ENCODE peak calls at places on chromosomes 6 and 20, in seven cellular contexts. W is HCT116, L is hepatocyte, Z is MM.1S, O is GM23248, X is PC-3, U is SK-N-SH. S is an unnamed sample. For H3K9me3 and H3K9me2, the result is how much of the 10 kb centered on the place peaks cover.

GRCh38 chr20:58869662-58870227 is 17.2 kb downstream of the GNAS start:
- DNase-seq in U (no peak), L (no peak), O (no peak), Z (no peak), W (no peak), X (no peak), S (no peak)

GRCh38 chr6:42714098-42714761 is 8.2 kb downstream of the PRPH2 start:
- DNase-seq in U (no peak), X (peak), L (no peak), Z (no peak), O (peak), W (no peak), S (no peak)

GRCh38 chr6:107534762-107535161 is 44.8 kb downstream of the SOBP start:
- DNase-seq in U (no peak), Z (no peak), X (no peak), O (peak), W (no peak), L (no peak), S (no peak)

GRCh38 chr6:31270788-31271640 is 878 bp downstream of the HLA-C start:
- DNase-seq in X (peak), W (no peak), L (peak), Z (peak), O (peak), U (peak), S (peak)

GRCh38 chr6:110826236-110827129 is 11.2 kb upstream of the CDK19 start:
- DNase-seq in Z (no peak), X (peak), L (peak), O (peak), U (no peak), W (no peak), S (no peak)

GRCh38 chr6:130697661-130698535 is 129.3 kb upstream of the SMLR1 start:
- DNase-seq in W (peak), U (peak), X (peak), O (peak), Z (peak), L (peak), S (peak)

GRCh38 chr6:110554966-110555460 is 78.6 kb upstream of the SLC22A16 start:
- DNase-seq in Z (no peak), O (no peak), U (no peak), W (no peak), X (peak), L (no peak), S (no peak)

GRCh38 chr6:170243791-170244291 is 47.0 kb downstream of the DLL1 start:
- DNase-seq in Z (no peak), O (peak), L (no peak), X (no peak), U (peak), W (no peak), S (no peak)

GRCh38 chr6:98944168-98944567 is 3.6 kb downstream of the FBXL4 start:
- DNase-seq in X (no peak), O (no peak), W (no peak), U (no peak), Z (no peak), L (no peak), S (no peak)

GRCh38 chr6:98937351-98937750 is 10.4 kb downstream of the FBXL4 start:
- DNase-seq in Z (no peak), U (no peak), X (no peak), W (no peak), L (no peak), O (no peak), S (no peak)

GRCh38 chr6:98944598-98945011 is 3.1 kb downstream of the FBXL4 start:
- DNase-seq in U (peak), O (peak), X (peak), Z (no peak), L (peak), W (no peak), S (no peak)

GRCh38 chr6:98942263-98942803 is 5.4 kb downstream of the FBXL4 start:
- DNase-seq in U (no peak), W (no peak), X (peak), O (no peak), L (no peak), Z (no peak), S (no peak)

GRCh38 chr6:98941319-98941718 is 6.4 kb downstream of the FBXL4 start:
- DNase-seq in U (no peak), X (no peak), Z (no peak), O (no peak), L (no peak), W (no peak), S (no peak)
- H3K9me3 ChIP-seq in U (under half), X (under half), Z (under half), O (under half), L (under half), W (under half), S (under half)

DNA sequence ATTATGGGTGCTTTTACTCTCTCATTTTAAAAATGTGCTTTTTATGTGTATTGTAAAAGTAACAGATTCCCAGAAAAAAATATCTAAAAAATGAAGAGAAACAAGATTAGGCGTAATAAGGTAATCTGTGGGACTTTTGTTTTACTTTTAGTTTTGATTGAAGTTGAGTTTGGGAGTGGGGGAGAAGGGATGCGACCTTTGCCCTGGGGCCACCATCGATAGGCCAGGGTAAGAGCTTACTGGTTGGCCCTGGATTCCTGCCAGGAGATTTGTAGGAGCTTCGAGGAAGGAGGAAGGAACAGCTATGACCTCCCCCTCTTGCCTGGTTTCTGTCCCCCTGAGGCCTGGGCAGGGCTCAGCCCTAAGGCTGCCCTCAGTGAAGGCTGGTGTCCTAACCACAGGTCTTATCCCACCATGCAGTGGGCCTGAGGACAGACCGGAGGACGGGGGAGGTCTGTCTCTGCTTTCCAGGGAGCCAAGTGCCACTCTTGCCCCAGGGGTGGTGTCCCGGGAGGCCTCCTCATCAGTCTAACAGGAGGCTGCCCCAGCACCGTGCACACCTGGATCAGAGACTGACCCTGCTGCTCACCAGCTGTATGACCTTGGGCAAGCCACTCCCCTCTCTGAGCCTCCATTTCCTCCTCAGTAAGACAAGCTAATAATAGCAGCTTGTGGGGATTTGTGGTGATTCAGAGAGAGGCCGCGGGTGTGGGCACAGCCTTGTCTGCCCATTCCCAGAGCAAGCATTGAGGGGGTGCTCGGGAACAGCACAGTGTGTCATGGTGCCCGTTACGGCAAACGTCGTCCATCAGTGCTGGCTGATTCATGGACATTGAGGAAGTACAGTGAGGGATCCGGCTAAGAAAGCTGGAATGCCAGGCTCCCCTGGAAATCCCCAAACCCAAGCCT is 21.2 kb downstream of the TGM2 start:
- DNase-seq in Z (peak), L (peak), X (peak), O (peak), W (no peak), U (peak), S (no peak)
- TF ChIP-seq EZH2phosphoT487 in Z (no peak), L (no peak), X (no peak), O (no peak), W (no peak), U (no peak), S (no peak)

DNA sequence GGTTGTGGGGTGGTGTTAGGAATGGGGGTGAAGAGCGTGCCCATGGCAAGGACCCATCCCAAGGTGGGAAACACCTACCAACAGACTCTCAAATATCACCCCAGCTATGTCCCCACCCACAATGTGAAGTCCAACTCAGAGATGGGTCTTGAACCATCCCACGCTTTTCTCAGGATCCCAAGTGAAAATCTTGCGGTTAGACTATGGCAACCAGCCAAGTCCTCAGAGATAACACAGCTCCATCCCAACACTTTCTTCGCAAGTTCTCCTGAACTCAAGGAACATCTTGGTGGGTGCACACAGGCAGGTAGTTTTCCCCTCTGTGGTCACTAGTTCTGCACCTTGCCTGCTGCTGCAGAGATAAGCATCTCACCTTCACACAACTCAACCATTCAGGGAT is 116.0 kb downstream of the CDC5L start:
- DNase-seq in Z (no peak), O (no peak), W (no peak), U (no peak), L (no peak), X (no peak), S (no peak)
- H3K9me2 ChIP-seq in Z (under half), O (under half), W (under half), U (under half), L (under half), X (under half), S (under half)

GRCh38 chr6:133955136-133955576 is 2.1 kb downstream of the TBPL1 start:
- DNase-seq in Z (no peak), U (peak), L (no peak), X (no peak), W (no peak), O (no peak), S (no peak)
- H3K9me3 ChIP-seq in Z (under half), U (under half), L (under half), X (under half), W (under half), O (under half), S (under half)

GRCh38 chr6:158853072-158853871 is 34.1 kb upstream of the EZR start:
- DNase-seq in W (peak), X (peak), U (no peak), O (peak), Z (peak), L (peak), S (peak)
- TF ChIP-seq EZH2phosphoT487 in W (no peak), X (no peak), U (no peak), O (no peak), Z (no peak), L (no peak), S (no peak)

GRCh38 chr20:20489623-20490341 is 121.9 kb downstream of the INSM1 start:
- DNase-seq in U (no peak), X (no peak), L (no peak), W (no peak), Z (no peak), O (no peak), S (no peak)

GRCh38 chr20:20489054-20489453 is 121.2 kb downstream of the INSM1 start:
- DNase-seq in Z (no peak), O (no peak), W (no peak), L (no peak), X (peak), U (no peak), S (no peak)

GRCh38 chr20:20487811-20488210 is 119.9 kb downstream of the INSM1 start:
- DNase-seq in W (no peak), L (no peak), X (peak), Z (no peak), U (no peak), O (peak), S (no peak)

GRCh38 chr20:20490673-20491072 is 122.8 kb downstream of the INSM1 start:
- DNase-seq in L (no peak), Z (no peak), X (no peak), U (no peak), O (no peak), W (no peak), S (no peak)

DNA sequence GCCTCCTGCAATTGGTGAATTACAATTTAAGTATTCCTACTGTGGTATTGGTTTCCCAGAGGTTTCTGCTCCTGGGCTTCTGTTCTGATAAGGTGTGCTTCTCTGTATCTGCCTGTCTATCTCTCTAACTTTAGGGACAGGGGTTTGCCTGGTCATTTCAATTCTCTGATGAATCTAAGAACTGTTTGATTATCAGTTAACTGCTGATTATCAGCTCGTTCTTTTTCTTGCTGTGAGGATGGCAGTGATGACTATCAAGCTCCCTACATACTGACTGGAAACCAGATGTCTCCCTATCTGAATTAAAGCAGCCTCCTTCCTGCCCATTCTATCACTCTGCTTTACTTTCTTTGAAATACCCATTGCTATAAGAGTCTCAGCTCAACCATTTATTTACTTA is 120.5 kb downstream of the INSM1 start:
- DNase-seq in O (no peak), L (no peak), Z (no peak), U (no peak), X (no peak), W (no peak), S (no peak)
- H3K9me2 ChIP-seq in O (under half), L (under half), Z (under half), U (under half), X (under half), W (under half), S (under half)

DNA sequence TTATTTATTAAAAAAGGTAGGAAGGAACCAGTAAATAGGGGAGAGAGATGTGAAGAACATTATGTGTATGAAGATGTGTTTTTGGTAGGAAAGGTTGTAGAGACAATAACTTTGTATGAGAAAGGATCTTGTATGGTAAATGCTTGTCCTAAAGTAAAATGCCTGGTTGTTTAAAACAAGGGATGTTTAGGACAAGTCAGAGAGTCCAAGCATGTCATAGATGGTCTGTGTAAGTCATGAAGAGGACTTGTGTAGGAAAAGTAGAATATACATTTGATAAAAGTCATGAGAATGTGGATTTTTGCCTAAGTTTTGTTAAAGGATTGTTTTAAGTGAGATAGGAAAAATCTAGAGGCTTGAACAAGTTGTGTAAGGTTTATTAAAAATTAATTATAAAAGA is 325.1 kb downstream of the CDH26 start:
- DNase-seq in L (no peak), Z (no peak), U (no peak), X (peak), O (no peak), W (no peak), S (peak)
- H3K9me3 ChIP-seq in L (under half), Z (under half), U (under half), X (under half), O (under half), W (under half), S (under half)

DNA sequence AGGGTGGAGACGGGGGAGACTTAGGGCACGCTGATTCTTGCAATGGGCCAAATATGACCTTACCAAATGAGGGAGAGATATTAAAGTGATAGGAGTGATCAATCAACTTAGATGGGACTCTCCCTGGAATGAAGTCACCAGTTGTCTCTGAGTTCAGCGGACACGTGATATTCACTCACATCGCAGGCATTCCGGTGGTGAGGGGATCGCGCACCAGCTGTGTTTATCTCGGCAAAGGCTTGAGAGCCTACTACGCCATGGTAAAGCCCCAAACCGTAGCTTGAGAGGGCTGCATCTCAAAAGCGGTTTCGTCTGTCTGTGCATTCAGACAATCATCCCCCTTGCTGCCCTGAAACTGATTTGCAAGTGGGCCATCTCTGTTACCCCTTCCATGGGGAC is 5.5 kb downstream of the BMP7 start:
- DNase-seq in U (no peak), O (no peak), X (no peak), L (no peak), Z (no peak), W (no peak), S (no peak)
- TF ChIP-seq EZH2phosphoT487 in U (no peak), O (no peak), X (no peak), L (no peak), Z (no peak), W (no peak), S (no peak)

S was measured in OCI-LY7.